ENCODE peak calls at places on chromosomes 12 and 14, in four cellular contexts. L, D, N and S are unnamed samples.

GRCh38 chr12:120978296-120979219 is at the start of gene HNF1A:
- DNase-seq in N (no peak), L (no peak), D (no peak), S (no peak)

GRCh38 chr12:62783881-62784280 is 151.1 kb downstream of the PPM1H start:
- DNase-seq in D (no peak), L (no peak), N (no peak), S (no peak)

GRCh38 chr12:59316938-59317337 is 278.9 kb upstream of the SLC16A7 start:
- DNase-seq in N (no peak), D (no peak), L (no peak), S (no peak)

GRCh38 chr14:39107624-39108023 is 4.6 kb upstream of the SEC23A start:
- DNase-seq in N (no peak), L (no peak), D (no peak), S (no peak)

GRCh38 chr12:75721231-75721641 is 209.8 kb upstream of the KRR1 start:
- DNase-seq in N (no peak), L (no peak), D (no peak), S (no peak)

GRCh38 chr12:57420482-57420881 is 10.4 kb downstream of the R3HDM2 start:
- DNase-seq in D (no peak), N (no peak), L (no peak), S (no peak)

GRCh38 chr12:113341535-113341934 is 6.6 kb upstream of the SLC8B1 start:
- DNase-seq in D (no peak), N (no peak), L (no peak), S (no peak)

GRCh38 chr14:73752297-73752992 is 38.3 kb upstream of the PNMA1 start:
- DNase-seq in L (peak; percentile 55), D (peak; percentile 63), N (no peak), S (no peak)

GRCh38 chr12:66861157-66861750 is 182.4 kb upstream of the GRIP1 start:
- DNase-seq in N (no peak), D (peak; percentile 0), L (peak; percentile 35), S (peak; percentile 68)

GRCh38 chr12:90253674-90254181 is 545.1 kb upstream of the ATP2B1 start:
- DNase-seq in L (peak; percentile 83), N (peak; percentile 16), D (peak; percentile 72), S (no peak)
- TF ChIP-seq CTCF in L (no peak), N (no peak), D (peak; percentile 37), S (no peak)

GRCh38 chr12:124162151-124163110 is 132.5 kb upstream of the RFLNA start:
- DNase-seq in L (no peak), N (no peak), D (no peak), S (no peak)
- TF ChIP-seq CTCF in L (no peak), N (no peak), D (no peak), S (no peak)

DNA sequence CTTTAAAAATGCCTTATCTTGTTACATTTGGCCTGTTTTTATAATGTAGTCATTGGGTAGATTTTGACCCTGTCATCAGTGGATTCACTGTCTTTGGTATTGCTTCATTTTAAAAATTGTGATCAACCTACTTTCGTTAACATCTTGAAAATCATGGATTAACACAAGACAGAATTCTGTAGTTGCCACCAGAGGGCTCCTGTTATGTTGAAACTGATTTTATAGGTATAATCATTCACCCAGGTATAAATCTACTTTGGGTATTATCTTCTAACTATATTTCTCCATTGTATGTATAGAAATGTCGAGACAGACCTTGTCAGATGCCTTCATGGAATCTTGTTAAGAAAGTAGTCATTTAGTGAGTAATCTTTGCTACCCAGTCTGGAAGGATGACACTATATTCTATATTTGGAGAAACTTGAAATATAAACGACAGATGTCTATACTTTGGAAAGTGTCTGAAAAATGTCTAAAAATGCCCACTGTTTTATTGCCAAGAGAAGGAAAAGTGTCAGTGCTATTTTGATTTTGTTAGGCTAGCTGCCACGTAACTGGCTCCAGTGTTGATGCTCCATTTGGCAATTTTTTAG is 129.4 kb downstream of the PELI2 start:
- DNase-seq in D (no peak), N (no peak), L (no peak), S (no peak)
- TF ChIP-seq CTCF in D (peak; percentile 39), N (no peak), L (no peak), S (peak; percentile 56)

DNA sequence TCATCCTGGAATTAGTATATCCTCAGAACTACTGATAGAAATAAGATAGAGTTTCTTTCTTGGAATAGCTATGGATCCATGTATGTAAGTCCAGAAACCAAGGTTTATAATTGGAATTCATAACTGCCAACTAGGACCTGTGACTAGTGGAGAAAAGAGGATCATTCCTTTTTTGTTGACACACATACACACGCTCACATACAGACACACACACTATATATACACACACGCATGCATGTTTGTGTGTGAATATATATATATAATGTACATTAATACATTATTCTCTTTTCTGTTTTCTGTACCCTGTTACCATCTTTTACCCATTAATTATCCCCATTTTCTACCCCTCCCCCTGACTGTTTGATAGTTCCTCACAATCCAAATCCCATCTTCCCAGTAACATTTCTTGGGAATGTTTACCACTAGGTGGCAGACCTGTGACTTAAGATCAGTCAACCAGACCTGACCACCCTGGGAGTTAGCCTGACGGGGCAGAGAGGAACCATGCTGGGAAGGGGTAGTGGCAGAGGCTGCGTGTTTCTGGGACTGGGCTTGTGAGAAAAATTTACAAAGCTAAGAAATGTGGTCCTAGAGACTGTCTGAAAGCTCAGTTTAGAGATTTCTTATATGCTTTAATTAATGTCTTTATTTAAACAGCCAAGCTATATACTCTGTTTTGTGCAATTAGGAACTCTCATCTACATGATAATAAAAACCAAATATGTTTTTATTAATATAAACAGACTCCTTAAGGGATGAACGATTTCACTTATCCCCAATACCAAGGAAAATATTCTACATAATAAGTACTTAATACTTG is 308.0 kb downstream of the PPFIA2 start:
- DNase-seq in L (no peak), N (no peak), D (no peak), S (peak; percentile 40)
- TF ChIP-seq CTCF in L (no peak), N (no peak), D (peak; percentile 61), S (peak; percentile 78)